ENCODE peak calls at places on chromosomes 6 and 20, in six cellular contexts. V, B, T, O, R and M are unnamed samples.

GRCh38 chr20:20461526-20461925 is 93.6 kb downstream of the INSM1 start:
- DNase-seq in O (no peak), R (no peak), B (no peak), V (no peak), T (no peak), M (no peak)

GRCh38 chr6:158003910-158004695 is 22.4 kb downstream of the SYNJ2 start:
- DNase-seq in B (no peak), V (peak; percentile 11), T (no peak), O (no peak), R (no peak), M (no peak)

GRCh38 chr6:142853244-142854180 is 91.5 kb downstream of the HIVEP2 start:
- DNase-seq in B (no peak), V (no peak), R (peak; percentile 69), O (no peak), T (no peak), M (no peak)

GRCh38 chr6:3749390-3749978 is 2.0 kb downstream of the PXDC1 start:
- DNase-seq in R (no peak), B (no peak), O (no peak), V (no peak), T (no peak), M (no peak)

GRCh38 chr6:149335924-149336323 is 18.4 kb downstream of the TAB2 start:
- DNase-seq in V (no peak), R (peak; percentile 63), O (no peak), T (peak; percentile 52), B (no peak), M (no peak)

GRCh38 chr6:128415387-128415786 is 105.0 kb downstream of the PTPRK start:
- DNase-seq in V (no peak), T (no peak), B (no peak), R (no peak), O (no peak), M (no peak)

GRCh38 chr6:155142163-155142901 is 121.5 kb upstream of the CLDN20 start:
- DNase-seq in B (no peak), T (no peak), V (no peak), R (no peak), O (no peak), M (no peak)

GRCh38 chr6:38783436-38784228 is 68.5 kb downstream of the DNAH8 start:
- DNase-seq in O (no peak), R (no peak), T (no peak), B (no peak), V (no peak), M (no peak)

GRCh38 chr20:20864346-20865096 is 152.1 kb upstream of the RALGAPA2 start:
- DNase-seq in B (no peak), R (no peak), V (no peak), T (no peak), O (no peak), M (no peak)

GRCh38 chr6:3484240-3484639 is 27.4 kb upstream of the SLC22A23 start:
- DNase-seq in R (no peak), B (no peak), T (peak; percentile 34), O (no peak), V (no peak), M (no peak)

GRCh38 chr20:5393218-5393870 is 76.6 kb upstream of the PROKR2 start:
- DNase-seq in V (no peak), R (no peak), T (no peak), B (no peak), O (no peak), M (no peak)

GRCh38 chr6:137210903-137211302 is 8.3 kb downstream of the IFNGR1 start:
- DNase-seq in T (peak; percentile 44), V (no peak), B (no peak), R (no peak), O (no peak), M (no peak)

GRCh38 chr6:139439278-139439813 is 64.9 kb upstream of the CITED2 start:
- DNase-seq in B (no peak), O (no peak), V (no peak), T (no peak), R (no peak), M (no peak)

GRCh38 chr6:132188865-132189264 is 212.4 kb downstream of the MOXD1 start:
- DNase-seq in R (no peak), O (no peak), V (no peak), B (no peak), T (peak; percentile 84), M (no peak)

GRCh38 chr6:40874495-40874894 is 164.5 kb downstream of the UNC5CL start:
- DNase-seq in R (no peak), T (no peak), V (no peak), O (no peak), B (no peak), M (no peak)

GRCh38 chr6:25014806-25015560 is 79.2 kb upstream of the RIPOR2 start:
- DNase-seq in R (peak; percentile 37), T (peak; percentile 82), V (no peak), O (peak; percentile 24), B (no peak), M (no peak)

GRCh38 chr6:81148726-81149125 is 603.8 kb downstream of the TENT5A start:
- DNase-seq in B (no peak), O (no peak), V (no peak), T (no peak), R (no peak), M (no peak)

DNA sequence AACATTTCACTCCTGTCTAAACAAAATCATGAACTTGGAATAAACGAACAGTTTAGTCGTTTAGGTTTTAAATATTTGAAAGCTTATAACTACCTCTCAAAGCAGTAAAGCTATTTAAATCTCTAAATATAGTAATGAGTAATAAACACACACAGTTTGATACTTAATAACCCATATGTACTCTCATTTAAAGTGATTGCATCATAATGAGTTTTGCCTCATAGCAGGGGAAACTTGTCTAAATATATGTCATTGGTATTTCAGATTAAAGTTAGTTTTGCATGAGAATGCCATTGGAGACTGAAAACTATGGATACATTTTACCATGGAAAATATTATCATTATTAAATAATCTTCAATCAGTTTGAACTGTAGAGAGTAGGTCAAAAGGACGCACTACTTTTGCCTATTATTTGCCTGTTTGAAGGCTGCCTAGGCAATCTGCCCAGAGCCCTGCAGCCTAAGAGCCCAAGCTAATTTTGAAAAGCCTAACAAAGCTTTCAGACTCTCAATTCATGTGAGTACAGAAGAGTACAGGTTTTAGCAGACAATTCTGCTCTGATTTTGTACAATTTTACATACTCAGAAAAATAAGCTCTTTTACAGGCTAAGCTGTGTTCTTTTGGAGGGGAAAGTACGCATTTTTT is 632.8 kb downstream of the HACE1 start:
- DNase-seq in B (peak; percentile 40), T (no peak), V (no peak), R (no peak), O (no peak), M (no peak)
- TF ChIP-seq CTCF in B (no peak), T (no peak), V (no peak), R (no peak), O (no peak), M (no peak)

DNA sequence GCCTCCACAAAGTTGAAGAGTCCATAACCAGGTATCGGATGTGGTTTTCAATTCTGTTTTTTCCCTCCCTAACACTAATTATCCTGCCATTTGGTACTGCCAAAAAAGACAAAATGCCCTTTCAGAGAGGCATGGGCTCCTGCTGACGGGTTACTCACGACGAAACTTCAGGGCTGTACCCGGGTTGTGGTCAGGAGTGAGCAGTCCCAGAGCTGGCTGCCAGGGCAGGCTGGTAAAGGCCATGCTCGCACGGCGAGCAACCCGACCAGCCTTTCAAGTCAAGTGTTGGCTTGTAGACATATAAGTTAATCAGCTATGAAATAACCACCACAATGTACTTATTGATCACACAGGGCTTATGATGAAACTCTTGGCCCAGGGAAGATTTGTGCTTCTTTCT is 152.5 kb downstream of the FOXC1 start:
- DNase-seq in T (no peak), O (no peak), R (no peak), V (no peak), B (no peak), M (no peak)
- H3K4me3 ChIP-seq in T (no peak overlapping the region), O (no peak overlapping the region), R (no peak overlapping the region), V (no peak overlapping the region), B (no peak overlapping the region), M (no peak overlapping the region)

GRCh38 chr20:44598413-44599290 is 16.3 kb downstream of the PKIG start:
- DNase-seq in R (peak; percentile 68), T (peak; percentile 28), O (no peak), B (no peak), V (no peak), M (no peak)
- TF ChIP-seq CTCF in R (peak; percentile 27), T (no peak), O (no peak), B (no peak), V (no peak), M (no peak)

DNA sequence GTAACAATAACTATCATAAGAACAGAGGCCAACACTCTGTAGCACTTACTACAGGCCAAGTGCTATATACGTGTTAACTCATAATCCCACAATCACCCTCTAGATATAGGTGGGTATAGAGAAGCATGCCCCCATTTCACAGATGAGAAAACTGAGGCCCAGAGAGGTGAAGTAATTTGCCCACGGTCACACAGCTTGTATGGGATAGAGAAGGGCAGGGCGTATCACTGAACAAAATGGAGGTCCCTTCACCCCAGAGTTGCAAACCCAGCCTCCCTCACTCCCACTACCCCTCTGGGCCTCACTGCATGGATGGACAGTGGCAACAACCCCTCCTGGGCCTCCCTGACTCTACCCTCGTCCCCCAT is 31.8 kb upstream of the PTGIS start:
- DNase-seq in T (no peak), V (no peak), B (no peak), O (no peak), R (no peak), M (no peak)
- H3K4me3 ChIP-seq in T (no peak overlapping the region), V (no peak overlapping the region), B (no peak overlapping the region), O (no peak overlapping the region), R (no peak overlapping the region), M (no peak overlapping the region)

GRCh38 chr6:113821445-113821844 is 35.7 kb upstream of the MARCKS start:
- DNase-seq in B (no peak), T (no peak), V (no peak), R (no peak), O (no peak), M (no peak)
- TF ChIP-seq CTCF in B (no peak), T (no peak), V (no peak), R (no peak), O (no peak), M (no peak)

DNA sequence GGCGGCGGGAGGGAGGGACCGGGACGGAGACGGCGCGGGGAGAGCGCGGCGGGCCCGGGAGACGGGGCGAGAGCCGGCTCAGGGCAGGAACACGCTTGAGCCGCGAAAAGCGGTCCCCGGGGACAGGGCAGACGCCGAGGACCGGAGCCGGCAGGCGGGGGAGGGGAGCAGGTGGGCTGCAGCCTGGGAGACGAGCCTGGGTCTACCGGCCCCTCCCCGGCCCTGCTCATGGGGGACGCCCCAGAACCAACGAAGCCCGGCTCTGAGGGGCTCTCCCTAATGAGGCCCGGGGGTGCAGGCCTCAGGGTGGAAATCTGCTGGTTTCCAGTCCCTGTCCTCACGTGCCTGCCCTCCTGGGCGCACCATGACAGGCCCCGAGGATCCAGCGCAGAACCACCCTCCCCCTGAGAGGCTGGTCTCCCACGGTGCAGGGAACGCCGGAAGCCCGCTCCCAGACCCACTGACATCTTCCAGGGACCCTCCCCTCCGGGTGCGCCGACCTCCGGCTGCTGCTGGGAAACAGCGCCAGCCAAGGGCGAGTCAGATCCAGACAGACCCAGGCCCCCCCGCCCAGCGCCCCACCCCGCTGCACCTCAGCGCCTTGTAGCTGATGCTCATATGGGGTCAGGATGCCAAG is 568 bp upstream of the EEF1A2 start:
- DNase-seq in R (no peak), O (no peak), V (no peak), B (no peak), T (no peak), M (no peak)
- H3K4me3 ChIP-seq in R (no peak overlapping the region), O (peak overlapping the region; percentile 14), V (peak overlapping the region; percentile 46), B (peak overlapping the region; percentile 8), T (no peak overlapping the region), M (peak overlapping the region; percentile 73)

DNA sequence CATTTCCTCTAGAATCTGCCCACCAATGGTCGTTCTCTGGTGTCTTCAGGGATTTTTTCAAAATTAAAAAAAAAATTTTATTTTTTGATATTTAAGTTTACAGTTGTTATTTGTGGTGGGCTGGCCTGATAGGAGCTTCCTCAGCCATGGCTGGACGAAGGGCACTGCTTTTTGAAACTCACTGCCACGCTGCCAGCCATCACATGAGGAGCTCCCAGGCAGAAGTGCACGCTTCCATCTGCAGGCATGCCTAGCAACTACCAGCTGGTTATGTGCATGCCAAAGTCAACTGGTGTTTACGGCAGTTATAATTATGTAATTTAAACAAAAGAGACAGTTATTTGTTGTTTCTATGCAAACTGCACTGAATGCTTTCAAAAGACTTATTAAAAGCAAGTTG is 105.1 kb downstream of the IRF4 start:
- DNase-seq in O (no peak), V (no peak), R (no peak), T (no peak), B (no peak), M (no peak)
- TF ChIP-seq CTCF in O (no peak), V (no peak), R (no peak), T (no peak), B (no peak), M (no peak)